ENCODE peak calls at places on chromosomes 3 and 15, in seven cellular contexts. L is psoas muscle, T is HepG2, J is body of pancreas, W is breast epithelium, B is cardiac muscle cell, X is AG09309. G is an unnamed sample.

GRCh38 chr3:23738946-23739345 is 66.8 kb upstream of the UBE2E1 start:
- DNase-seq in X (no peak), B (no peak), W (no peak), J (no peak), L (no peak), T (no peak), G (no peak)

GRCh38 chr3:122533480-122533879 is 18.7 kb upstream of the KPNA1 start:
- DNase-seq in B (no peak), J (no peak), T (no peak), L (no peak), X (no peak), W (no peak), G (no peak)

GRCh38 chr3:142356818-142357217 is 91.0 kb downstream of the XRN1 start:
- DNase-seq in X (no peak), W (no peak), B (no peak), J (no peak), L (no peak), T (no peak), G (no peak)

GRCh38 chr3:185561374-185561943 is 9.1 kb upstream of the LIPH start:
- DNase-seq in B (no peak), X (no peak), L (peak; percentile 29), T (no peak), J (no peak), W (peak; percentile 17), G (no peak)

GRCh38 chr3:123394391-123395022 is 54.4 kb downstream of the ADCY5 start:
- DNase-seq in L (no peak), X (no peak), W (no peak), B (no peak), T (no peak), J (no peak), G (no peak)

GRCh38 chr3:21750291-21750690 is 719 bp downstream of the ZNF385D start:
- DNase-seq in L (no peak), T (no peak), B (peak; percentile 24), W (no peak), J (no peak), X (no peak), G (no peak)

GRCh38 chr3:155989536-155989935 is 119.1 kb downstream of the GMPS start:
- DNase-seq in X (no peak), W (no peak), B (no peak), L (no peak), J (no peak), T (no peak), G (no peak)

GRCh38 chr15:56272474-56272873 is 28.8 kb upstream of the RFX7 start:
- DNase-seq in J (no peak), T (no peak), L (no peak), B (no peak), W (no peak), X (no peak), G (no peak)

GRCh38 chr3:65884072-65884471 is 154.6 kb downstream of the MAGI1 start:
- DNase-seq in J (no peak), L (no peak), X (no peak), W (no peak), B (no peak), T (no peak), G (no peak)

GRCh38 chr15:64888336-64888735 is 23.4 kb upstream of the ANKDD1A start:
- DNase-seq in W (no peak), B (no peak), J (no peak), T (no peak), L (no peak), X (no peak), G (no peak)

GRCh38 chr15:92448370-92448769 is 54.7 kb downstream of the ST8SIA2 start:
- DNase-seq in J (no peak), X (no peak), W (no peak), L (no peak), B (no peak), T (no peak), G (no peak)

GRCh38 chr3:151960956-151961580 is 87.6 kb downstream of the SUCNR1 start:
- DNase-seq in W (no peak), T (no peak), X (no peak), B (no peak), J (no peak), L (no peak), G (no peak)

GRCh38 chr3:123853686-123854372 is 30.3 kb downstream of the MYLK start:
- DNase-seq in J (no peak), W (no peak), T (no peak), X (no peak), B (no peak), L (no peak), G (no peak)

GRCh38 chr15:42053914-42054313 is 33.1 kb upstream of the PLA2G4E start:
- DNase-seq in B (no peak), J (peak; percentile 78), T (no peak), L (no peak), X (no peak), W (peak; percentile 86), G (no peak)

GRCh38 chr15:100434038-100434437 is 92.3 kb upstream of the ADAMTS17 start:
- DNase-seq in W (no peak), L (no peak), T (no peak), B (no peak), X (no peak), J (no peak), G (no peak)

GRCh38 chr3:36876181-36876936 is 68.5 kb downstream of the TRANK1 start:
- DNase-seq in L (no peak), J (no peak), X (no peak), W (no peak), T (no peak), B (no peak), G (no peak)

GRCh38 chr3:51942603-51943450 is 664 bp downstream of the PARP3 start:
- DNase-seq in W (peak; percentile 60), X (no peak), L (peak; percentile 71), J (peak; percentile 38), B (peak; percentile 62), T (peak; percentile 67), G (peak; percentile 63)

GRCh38 chr15:90901799-90902655 is 1.1 kb upstream of the MAN2A2 start:
- DNase-seq in J (peak; percentile 77), W (peak; percentile 62), T (peak; percentile 64), B (peak; percentile 89), L (peak; percentile 79), X (peak; percentile 13), G (peak; percentile 88)

GRCh38 chr3:112858410-112859069 is 11.9 kb upstream of the CD200R1L start:
- DNase-seq in J (no peak), B (peak; percentile 8), T (no peak), X (no peak), L (no peak), W (no peak), G (no peak)
- TF ChIP-seq CTCF in J (no peak), B (no peak), T (no peak), X (no peak), L (no peak), W (no peak), G (no peak)

GRCh38 chr15:68550004-68550403 is 28.8 kb upstream of the CORO2B start:
- DNase-seq in B (no peak), X (no peak), W (no peak), J (no peak), L (no peak), T (no peak), G (no peak)

GRCh38 chr15:68542771-68543544 is 35.8 kb upstream of the CORO2B start:
- DNase-seq in J (no peak), X (peak; percentile 56), L (no peak), B (peak; percentile 96), W (no peak), T (peak; percentile 32), G (no peak)

GRCh38 chr15:68548375-68548774 is 30.4 kb upstream of the CORO2B start:
- DNase-seq in B (no peak), X (no peak), L (no peak), W (no peak), J (no peak), T (no peak), G (no peak)

GRCh38 chr15:68543546-68544008 is 35.2 kb upstream of the CORO2B start:
- DNase-seq in T (no peak), B (peak; percentile 78), J (no peak), X (no peak), L (no peak), W (no peak), G (no peak)

GRCh38 chr15:68546318-68546717 is 32.5 kb upstream of the CORO2B start:
- DNase-seq in B (no peak), L (no peak), T (no peak), X (no peak), J (no peak), W (no peak), G (no peak)
- TF ChIP-seq CTCF in B (no peak), L (no peak), T (no peak), X (no peak), J (no peak), W (no peak), G (no peak)

DNA sequence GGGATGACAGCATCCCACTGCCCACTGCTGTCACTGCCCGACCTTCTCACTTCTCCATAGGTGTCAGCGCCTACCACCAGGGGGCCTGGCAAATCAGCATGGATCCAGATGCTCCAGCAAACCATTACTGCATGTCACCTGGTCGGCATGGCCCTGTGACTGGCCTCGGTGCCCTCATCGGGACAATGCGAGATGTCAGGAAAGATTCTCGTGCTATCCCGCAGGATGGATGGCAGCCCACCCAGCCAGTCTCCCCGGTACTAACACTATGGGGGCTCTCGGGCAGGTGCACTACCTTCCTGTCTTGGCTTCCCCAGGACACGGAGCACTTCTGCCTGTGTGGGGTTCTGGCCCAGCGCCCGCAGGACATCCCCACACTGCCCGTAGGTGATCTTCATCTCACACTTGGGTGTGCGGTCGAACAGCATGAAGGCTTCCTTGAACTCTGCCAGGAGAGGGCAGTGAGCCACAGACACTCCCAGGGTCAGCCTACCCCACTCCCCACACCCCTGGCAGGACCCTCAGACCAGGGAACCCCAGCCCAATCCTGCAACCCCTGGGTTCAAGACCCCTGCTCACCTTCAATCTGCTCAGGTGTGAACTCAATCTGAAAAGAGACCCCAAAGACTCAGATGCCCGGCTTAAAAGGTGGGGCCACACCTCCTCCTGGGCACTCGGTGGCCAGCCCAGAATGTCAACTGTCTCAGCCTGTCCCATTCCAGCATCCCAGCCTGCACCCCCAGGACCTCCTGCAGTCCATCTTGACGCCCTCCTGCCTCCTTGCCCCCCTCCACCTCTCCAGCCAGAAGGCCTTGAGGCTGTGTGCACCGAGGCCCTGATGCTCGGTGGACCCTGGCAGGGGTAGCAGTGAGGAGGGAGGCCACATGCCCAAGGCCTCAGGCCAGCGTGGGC is 2.6 kb downstream of the MYL3 start:
- DNase-seq in J (no peak), X (no peak), L (peak; percentile 55), W (no peak), B (no peak), T (peak; percentile 44), G (no peak)
- TF ChIP-seq CTCF in J (peak; percentile 13), X (peak; percentile 52), L (peak; percentile 42), W (peak; percentile 15), B (peak; percentile 49), T (peak; percentile 75), G (peak; percentile 11)

DNA sequence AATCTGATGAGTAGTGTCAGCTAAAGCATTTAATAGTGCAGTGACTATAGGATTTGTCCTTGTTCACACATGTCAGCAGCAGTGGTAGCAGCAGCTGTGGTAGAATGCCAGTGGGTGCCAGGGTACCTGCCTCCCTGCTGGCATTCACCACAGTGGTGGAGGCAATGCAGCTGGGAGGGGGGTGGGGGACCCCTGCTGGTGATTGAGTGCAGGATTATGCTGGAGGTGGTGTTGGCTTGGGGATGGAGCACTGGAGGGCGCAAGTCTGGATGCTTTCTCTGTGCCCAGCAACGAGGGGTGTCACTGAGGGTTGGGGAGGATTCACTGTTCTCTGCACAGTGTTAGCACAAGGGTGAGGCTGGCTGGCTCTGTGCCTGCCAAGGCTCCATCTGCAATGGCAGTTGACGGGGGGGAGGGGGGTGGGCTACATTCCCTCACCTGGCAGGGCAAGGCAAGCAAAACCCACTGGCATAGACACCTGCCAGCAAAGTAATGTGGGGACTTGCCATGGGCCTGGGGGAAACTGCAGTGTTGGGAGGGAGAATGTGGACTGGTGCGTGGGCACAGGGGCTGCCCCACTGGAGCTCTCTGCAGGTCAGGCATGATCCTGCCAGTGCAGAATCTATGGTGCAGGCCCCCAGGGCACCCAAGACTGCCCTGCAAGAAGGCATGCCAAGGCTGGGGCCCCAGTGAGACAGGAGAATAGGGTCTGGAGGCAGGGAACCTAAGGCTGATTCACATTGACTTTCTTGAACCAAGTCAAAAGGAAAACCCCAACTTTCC is 64.3 kb downstream of the MINDY4B start:
- DNase-seq in J (no peak), X (no peak), B (no peak), L (no peak), W (no peak), T (peak; percentile 5), G (no peak)
- TF ChIP-seq CTCF in J (no peak), X (no peak), B (no peak), L (no peak), W (no peak), T (peak; percentile 48), G (peak; percentile 16)